ENCODE peak calls at places on chromosomes 3 and 15, in five cellular contexts. G is tibial artery, X is OCI-LY7, O is lung, Y is brain microvascular endothelial cell. A is an unnamed sample.

GRCh38 chr3:179826247-179826637 is 173.4 kb downstream of the USP13 start:
- DNase-seq in G (no peak), X (no peak), O (no peak), Y (no peak), A (no peak)

GRCh38 chr3:31252216-31253185 is 280.2 kb upstream of the STT3B start:
- DNase-seq in G (no peak), X (no peak), O (no peak), Y (no peak), A (no peak)

GRCh38 chr15:68644088-68644904 is 65.5 kb downstream of the CORO2B start:
- DNase-seq in G (no peak), X (no peak), O (no peak), Y (peak; percentile 64), A (peak; percentile 82)

GRCh38 chr3:151316267-151316991 is at the start of gene GPR87:
- DNase-seq in G (no peak), X (no peak), O (no peak), Y (no peak), A (no peak)

GRCh38 chr15:48096813-48097212 is 24.0 kb upstream of the SLC24A5 start:
- DNase-seq in G (no peak), X (no peak), O (no peak), Y (peak; percentile 92), A (no peak)

GRCh38 chr15:78018968-78019644 is 58.4 kb downstream of the TBC1D2B start:
- DNase-seq in G (no peak), X (no peak), O (no peak), Y (no peak), A (no peak)

GRCh38 chr15:100438570-100438969 is 90.2 kb downstream of the CERS3 start:
- DNase-seq in G (peak; percentile 55), X (peak; percentile 8), O (peak; percentile 35), Y (peak; percentile 45), A (peak; percentile 80)

GRCh38 chr15:40470423-40471104 is at the start of gene CHST14:
- DNase-seq in G (peak; percentile 56), X (peak; percentile 64), O (peak; percentile 44), Y (peak; percentile 7), A (peak; percentile 58)

GRCh38 chr3:114584734-114585371 is 291.0 kb downstream of the TIGIT start:
- DNase-seq in G (peak; percentile 24), X (no peak), O (no peak), Y (no peak), A (no peak)

GRCh38 chr3:159897331-159898075 is 91.1 kb upstream of the IL12A start:
- DNase-seq in G (no peak), X (no peak), O (no peak), Y (peak; percentile 76), A (no peak)

GRCh38 chr3:136752046-136752326 is 192 bp downstream of the STAG1 start:
- DNase-seq in G (no peak), X (peak; percentile 74), O (no peak), Y (no peak), A (peak; percentile 79)

GRCh38 chr3:66431494-66431893 is 69.3 kb downstream of the LRIG1 start:
- DNase-seq in G (no peak), X (no peak), O (no peak), Y (peak; percentile 72), A (no peak)

GRCh38 chr3:45938043-45938435 is 5.2 kb upstream of the CXCR6 start:
- DNase-seq in G (no peak), X (no peak), O (no peak), Y (no peak), A (no peak)

GRCh38 chr15:92880796-92881569 is 19.1 kb upstream of the CHD2 start:
- DNase-seq in G (no peak), X (no peak), O (no peak), Y (no peak), A (peak; percentile 70)

GRCh38 chr3:104909188-104909587 is 457.5 kb upstream of the ALCAM start:
- DNase-seq in G (no peak), X (no peak), O (no peak), Y (peak; percentile 88), A (no peak)

GRCh38 chr3:32956750-32957570 is 5.5 kb downstream of the CCR4 start:
- DNase-seq in G (no peak), X (no peak), O (no peak), Y (no peak), A (no peak)

GRCh38 chr15:63043391-63044076 is 987 bp downstream of the TPM1 start:
- DNase-seq in G (no peak), X (no peak), O (no peak), Y (no peak), A (no peak)

GRCh38 chr15:95226835-95227234 is 995.5 kb downstream of the MCTP2 start:
- DNase-seq in G (no peak), X (no peak), O (no peak), Y (no peak), A (no peak)

GRCh38 chr3:194396561-194396896 is 2.5 kb downstream of the GP5 start:
- DNase-seq in G (no peak), X (no peak), O (no peak), Y (no peak), A (no peak)
- H3K4me3 ChIP-seq in G (peak overlapping the region; percentile 10), X (no peak overlapping the region), O (no peak overlapping the region), Y (no peak overlapping the region), A (no peak overlapping the region)

DNA sequence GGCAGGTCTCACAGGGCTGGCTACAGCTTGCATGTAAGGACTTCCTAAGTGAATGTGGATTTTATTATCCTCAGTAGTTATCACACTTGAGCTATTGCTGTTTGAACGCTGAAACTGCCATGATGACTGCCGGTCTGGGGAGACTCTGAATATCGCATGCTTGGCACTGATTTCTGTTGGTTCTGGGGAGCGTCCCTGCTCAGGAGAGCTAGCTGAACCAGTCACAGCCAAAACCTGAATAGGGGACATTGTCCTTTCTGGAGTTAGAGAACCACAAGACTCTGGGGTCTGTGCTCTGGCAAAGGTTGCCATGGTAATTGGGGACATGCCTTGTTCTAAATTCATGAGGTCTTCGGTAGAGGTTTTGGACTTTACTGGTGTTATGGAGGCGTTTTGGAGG is 30.8 kb downstream of the CMSS1 start:
- DNase-seq in G (no peak), X (no peak), O (no peak), Y (no peak), A (no peak)
- H3K27ac ChIP-seq in G (peak overlapping the region; percentile 11), X (no peak overlapping the region), O (no peak overlapping the region), Y (no peak overlapping the region), A (no peak overlapping the region)

GRCh38 chr15:51870774-51871173 is 41.3 kb downstream of the TMOD3 start:
- DNase-seq in G (no peak), X (no peak), O (no peak), Y (no peak), A (no peak)

GRCh38 chr15:51866751-51867150 is 37.3 kb downstream of the TMOD3 start:
- DNase-seq in G (no peak), X (no peak), O (no peak), Y (no peak), A (no peak)

GRCh38 chr15:51865291-51865690 is 35.8 kb downstream of the TMOD3 start:
- DNase-seq in G (no peak), X (no peak), O (no peak), Y (no peak), A (no peak)

GRCh38 chr15:51866161-51866560 is 36.7 kb downstream of the TMOD3 start:
- DNase-seq in G (no peak), X (no peak), O (no peak), Y (no peak), A (no peak)

GRCh38 chr15:51869074-51869425 is 39.6 kb downstream of the TMOD3 start:
- DNase-seq in G (no peak), X (no peak), O (no peak), Y (peak; percentile 90), A (peak; percentile 68)
- H3K4me3 ChIP-seq in G (no peak overlapping the region), X (no peak overlapping the region), O (no peak overlapping the region), Y (no peak overlapping the region), A (no peak overlapping the region)

GRCh38 chr3:170353485-170353884 is 4.0 kb upstream of the SKIL start:
- DNase-seq in G (no peak), X (no peak), O (no peak), Y (no peak), A (no peak)
- H3K27ac ChIP-seq in G (no peak overlapping the region), X (peak overlapping the region; percentile 25), O (no peak overlapping the region), Y (no peak overlapping the region), A (no peak overlapping the region)

DNA sequence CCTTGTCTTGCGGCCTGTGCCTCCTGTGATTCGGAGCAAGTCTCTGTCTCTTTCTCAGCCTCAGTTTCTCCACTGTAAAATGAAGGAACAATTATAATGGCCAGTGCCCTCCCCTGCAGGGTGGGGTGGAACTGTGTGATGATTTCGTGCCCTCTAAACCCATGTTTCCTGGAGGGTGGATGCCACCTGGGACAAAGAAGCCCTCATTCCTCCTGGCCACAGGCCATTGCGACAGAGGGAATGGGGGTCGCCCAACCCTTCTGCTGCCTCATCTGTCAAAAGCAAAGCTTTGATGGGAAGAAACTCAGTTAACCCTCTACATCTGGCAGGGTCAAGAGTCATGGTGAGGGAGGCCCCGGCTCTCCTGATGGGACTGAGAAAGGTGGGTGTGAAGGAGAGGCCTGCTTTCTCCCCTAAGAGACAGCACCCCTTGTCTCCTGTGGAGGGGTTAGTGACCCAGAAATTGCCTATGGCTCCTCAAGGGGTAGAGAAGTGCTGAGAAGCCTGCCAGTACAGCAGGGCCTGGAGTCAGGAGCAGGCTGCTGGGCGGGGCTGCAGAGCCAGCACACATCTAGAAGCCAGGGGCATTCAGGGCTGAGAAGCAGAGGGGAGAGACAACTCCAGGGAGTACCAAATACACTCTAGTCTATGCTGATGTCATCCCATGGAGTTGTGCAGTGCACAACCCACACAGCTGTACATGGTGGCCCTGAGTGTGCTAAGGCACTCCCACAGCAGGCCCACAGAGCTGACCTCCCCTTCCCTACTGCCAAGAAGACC is 61.0 kb downstream of the PLXNA1 start:
- DNase-seq in G (no peak), X (no peak), O (no peak), Y (no peak), A (no peak)
- H3K4me3 ChIP-seq in G (no peak overlapping the region), X (no peak overlapping the region), O (no peak overlapping the region), Y (no peak overlapping the region), A (no peak overlapping the region)

DNA sequence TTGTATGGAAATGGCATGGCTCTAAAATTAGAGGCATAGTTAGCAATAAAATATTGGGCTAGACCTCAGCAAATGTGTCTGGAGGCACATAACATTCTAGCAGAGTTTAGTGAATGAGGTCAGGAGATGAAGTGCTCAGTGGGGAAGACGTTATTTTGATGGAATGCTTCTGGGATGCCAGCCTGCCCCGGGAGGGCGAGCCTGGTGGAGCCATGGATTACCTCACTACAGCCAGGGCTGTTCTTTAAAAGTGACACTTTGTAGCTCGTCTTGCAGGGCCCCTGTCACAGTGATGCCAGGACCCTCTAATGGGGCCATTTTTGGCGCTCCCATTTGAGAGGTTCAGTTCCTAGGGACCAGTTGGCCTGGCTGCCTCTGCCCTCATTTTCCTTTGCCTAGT is 48.5 kb downstream of the PXYLP1 start:
- DNase-seq in G (no peak), X (no peak), O (no peak), Y (peak; percentile 52), A (no peak)
- H3K27ac ChIP-seq in G (peak overlapping the region; percentile 66), X (no peak overlapping the region), O (no peak overlapping the region), Y (peak overlapping the region; percentile 43), A (no peak overlapping the region)

DNA sequence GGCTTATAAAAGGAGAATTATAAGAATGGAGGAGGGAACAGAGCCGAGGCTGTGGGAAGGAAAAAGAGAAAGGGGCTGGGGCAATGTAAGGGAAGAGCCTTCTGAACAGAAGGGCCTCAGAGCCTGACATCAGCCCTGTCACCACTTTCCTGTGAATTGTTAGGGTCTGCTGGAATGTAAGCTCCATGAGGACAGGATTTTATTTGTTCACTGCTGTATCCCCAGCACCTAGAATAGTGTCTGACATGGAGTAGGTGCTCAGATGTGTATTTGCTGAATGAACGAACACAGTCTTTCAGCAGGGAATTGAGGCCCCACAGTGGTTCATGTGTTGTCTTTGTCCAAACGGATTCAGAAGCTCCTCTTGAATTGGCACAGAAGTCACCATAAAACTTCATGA is 251.5 kb downstream of the OPA1 start:
- DNase-seq in G (no peak), X (no peak), O (no peak), Y (no peak), A (no peak)
- H3K4me3 ChIP-seq in G (no peak overlapping the region), X (no peak overlapping the region), O (no peak overlapping the region), Y (no peak overlapping the region), A (no peak overlapping the region)

A was measured in cardiac muscle cell.